ENCODE peak calls at places on chromosome 4, in four cellular contexts. F is HS-5, R is T-helper 1 cell, X is kidney epithelial cell. L is an unnamed sample.

GRCh38 chr4:173478136-173478860 is 51.7 kb downstream of the HAND2 start:
- DNase-seq in X (no peak), F (no peak), R (no peak), L (no peak)

GRCh38 chr4:53591372-53591892 is at the start of gene LNX1:
- DNase-seq in F (no peak), R (no peak), X (no peak), L (peak)

GRCh38 chr4:110865611-110866254 is 242.9 kb upstream of the PITX2 start:
- DNase-seq in X (peak), F (peak), R (no peak), L (no peak)

GRCh38 chr4:38842998-38843397 is 13.6 kb downstream of the TLR6 start:
- DNase-seq in R (no peak), F (no peak), X (no peak), L (no peak)

GRCh38 chr4:89653012-89653411 is 183.9 kb downstream of the SNCA start:
- DNase-seq in F (no peak), X (no peak), R (no peak), L (no peak)

GRCh38 chr4:184766421-184766820 is 32.5 kb upstream of the CENPU start:
- DNase-seq in X (no peak), R (no peak), F (no peak), L (no peak)

GRCh38 chr4:30380404-30380998 is 339.7 kb upstream of the PCDH7 start:
- DNase-seq in R (no peak), X (peak), F (peak), L (peak)

GRCh38 chr4:183485411-183486160 is 19.3 kb upstream of the ING2 start:
- DNase-seq in R (no peak), F (no peak), X (no peak), L (no peak)

GRCh38 chr4:7105261-7105660 is 37.4 kb upstream of the GRPEL1 start:
- DNase-seq in F (no peak), R (no peak), X (no peak), L (no peak)

GRCh38 chr4:148344382-148344781 is 97.8 kb downstream of the NR3C2 start:
- DNase-seq in X (no peak), F (no peak), R (no peak), L (peak)

GRCh38 chr4:105797225-105797624 is 88.6 kb downstream of the GSTCD start:
- DNase-seq in R (no peak), X (no peak), F (no peak), L (no peak)

GRCh38 chr4:98518555-98519267 is 139.7 kb downstream of the TSPAN5 start:
- DNase-seq in F (no peak), X (no peak), R (no peak), L (no peak)

GRCh38 chr4:14906805-14907204 is 95.5 kb upstream of the CPEB2 start:
- DNase-seq in F (no peak), X (no peak), R (no peak), L (no peak)

GRCh38 chr4:17511041-17511949 is 595 bp downstream of the QDPR start:
- DNase-seq in R (no peak), X (no peak), F (no peak), L (peak)

GRCh38 chr4:107247738-107248137 is 211.6 kb upstream of the DKK2 start:
- DNase-seq in X (no peak), R (no peak), F (no peak), L (no peak)

GRCh38 chr4:1347410-1347864 is 429 bp downstream of the UVSSA start:
- DNase-seq in X (no peak), F (peak), R (no peak), L (peak)

GRCh38 chr4:7430965-7431695 is 3.6 kb downstream of the PSAPL1 start:
- DNase-seq in X (no peak), R (no peak), F (no peak), L (no peak)

GRCh38 chr4:85372986-85373385 is 102.0 kb upstream of the ARHGAP24 start:
- DNase-seq in X (no peak), R (no peak), F (no peak), L (no peak)

GRCh38 chr4:6071959-6072720 is 53.9 kb upstream of the C4orf50 start:
- DNase-seq in X (no peak), F (no peak), R (no peak), L (peak)

GRCh38 chr4:86927843-86928395 is 6.9 kb upstream of the AFF1 start:
- DNase-seq in F (peak), X (peak), R (no peak), L (peak)

GRCh38 chr4:73902038-73902637 is 32.9 kb downstream of the CXCL1 start:
- DNase-seq in F (peak), R (no peak), X (no peak), L (no peak)

GRCh38 chr4:1337376-1337831 is 9.6 kb upstream of the UVSSA start:
- DNase-seq in F (no peak), X (no peak), R (no peak), L (no peak)

GRCh38 chr4:52249583-52249982 is 198.5 kb downstream of the SPATA18 start:
- DNase-seq in F (no peak), R (no peak), X (no peak), L (no peak)

GRCh38 chr4:103074598-103075434 is 1.7 kb downstream of the SLC9B2 start:
- DNase-seq in X (no peak), F (no peak), R (no peak), L (no peak)

GRCh38 chr4:8110071-8110986 is 48.3 kb downstream of the ABLIM2 start:
- DNase-seq in R (no peak), X (peak), F (no peak), L (no peak)

GRCh38 chr4:168800926-168801325 is 209.1 kb downstream of the CBR4 start:
- DNase-seq in X (no peak), R (no peak), F (no peak), L (no peak)

GRCh38 chr4:112951362-112951962 is 98.0 kb upstream of the ANK2 start:
- DNase-seq in X (no peak), R (no peak), F (no peak), L (no peak)

GRCh38 chr4:186105721-186106335 is 1.3 kb downstream of the FAM149A start:
- DNase-seq in X (peak), R (no peak), F (no peak), L (peak)